ENCODE peak calls at places on chromosomes 7 and 10, in eight cellular contexts. M is fibroblast of pulmonary artery, V is choroid plexus epithelial cell, Q is lung, E is cardiac muscle cell, U is body of pancreas, L is MM.1S, S is astrocyte of the spinal cord. N is an unnamed sample.

GRCh38 chr7:73567140-73567539 is 9.7 kb upstream of the BCL7B start:
- DNase-seq in V (no peak), U (no peak), Q (no peak), M (no peak), E (no peak), L (no peak), S (no peak), N (no peak)

GRCh38 chr7:150378853-150379589 is at the start of gene ZNF775:
- DNase-seq in M (peak), E (peak), S (peak), V (peak), Q (peak), L (peak), U (peak), N (peak)

GRCh38 chr7:157704365-157704764 is 367.6 kb downstream of the DNAJB6 start:
- DNase-seq in M (no peak), S (no peak), Q (no peak), V (no peak), L (no peak), E (no peak), U (no peak), N (no peak)

GRCh38 chr10:22433875-22434274 is 88.6 kb downstream of the SPAG6 start:
- DNase-seq in S (peak), E (peak), M (peak), V (peak), L (no peak), U (no peak), Q (no peak), N (peak)

GRCh38 chr10:45673074-45673628 is 579 bp upstream of the ZFAND4 start:
- DNase-seq in L (no peak), S (no peak), E (no peak), U (peak), Q (peak), V (peak), M (peak), N (no peak)

GRCh38 chr10:28946479-28946878 is 269.2 kb downstream of the BAMBI start:
- DNase-seq in U (no peak), M (peak), Q (no peak), V (peak), E (peak), S (peak), L (no peak), N (no peak)

GRCh38 chr7:20075992-20076813 is 141.0 kb downstream of the MACC1 start:
- DNase-seq in Q (no peak), V (no peak), M (peak), S (no peak), U (peak), E (peak), L (no peak), N (no peak)

GRCh38 chr10:27390681-27391080 is 113.4 kb upstream of the RAB18 start:
- DNase-seq in S (peak), M (no peak), Q (no peak), V (no peak), L (no peak), E (no peak), U (no peak), N (no peak)

GRCh38 chr7:27608776-27609495 is 53.7 kb downstream of the HIBADH start:
- DNase-seq in V (peak), Q (no peak), E (peak), L (no peak), U (no peak), S (peak), M (no peak), N (no peak)

DNA sequence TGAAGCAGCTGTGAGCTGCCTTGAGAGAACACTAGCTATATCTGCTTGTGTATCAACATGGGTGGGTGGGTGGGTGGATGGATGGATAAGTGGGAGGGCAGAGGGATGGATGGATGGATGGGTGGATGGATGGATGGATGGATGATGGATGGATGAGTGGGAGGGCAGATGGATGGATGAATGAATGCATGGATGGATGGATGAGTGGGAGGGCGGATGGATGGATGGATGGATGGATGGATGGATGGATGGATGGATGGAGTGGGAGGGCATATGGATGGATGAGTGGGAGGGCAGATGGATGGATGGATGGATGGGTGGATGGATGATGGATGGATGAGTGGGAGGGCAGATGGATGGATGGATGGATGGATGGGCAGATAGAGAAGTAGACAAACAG is 76.1 kb downstream of the MKI67 start:
- DNase-seq in S (no peak), Q (no peak), E (no peak), M (no peak), V (no peak), U (no peak), L (no peak), N (no peak)
- H3K4me3 ChIP-seq in S (no peak), Q (no peak), E (no peak), M (no peak), V (no peak), U (no peak), L (no peak), N (no peak)

DNA sequence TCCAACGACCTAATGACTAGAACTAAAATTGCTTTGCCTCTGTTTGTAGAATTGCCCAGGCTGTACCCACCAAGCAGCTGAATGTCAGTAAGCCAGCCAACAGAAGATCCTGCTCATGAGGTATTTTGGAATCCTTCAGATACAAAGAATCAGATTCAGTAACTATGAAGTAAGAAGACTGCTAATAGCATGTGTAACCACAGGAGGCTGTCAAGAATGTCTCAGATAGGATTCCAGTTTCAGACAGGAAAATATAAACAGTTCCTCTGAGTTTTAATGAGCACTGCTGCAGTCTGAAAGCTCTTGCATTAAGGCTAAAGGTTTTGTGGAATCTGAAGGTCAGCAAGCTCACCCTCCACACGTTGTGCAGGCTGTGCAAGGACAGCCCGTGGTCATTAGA is 112.6 kb upstream of the ADAM12 start:
- DNase-seq in E (peak), S (peak), M (peak), L (peak), U (no peak), V (peak), Q (no peak), N (peak)
- TF ChIP-seq CTCF in E (no peak), S (no peak), M (no peak), L (no peak), U (no peak), V (peak), Q (no peak), N (peak)

GRCh38 chr7:121076350-121077164 is 88.0 kb downstream of the CPED1 start:
- DNase-seq in V (peak), Q (no peak), L (no peak), E (peak), S (peak), M (peak), U (no peak), N (peak)
- H3K4me3 ChIP-seq in V (peak), Q (no peak), L (no peak), E (no peak), S (no peak), M (no peak), U (no peak), N (peak)

GRCh38 chr10:43219848-43220247 is 47.0 kb downstream of the RASGEF1A start:
- DNase-seq in U (no peak), L (no peak), M (no peak), Q (no peak), S (no peak), E (no peak), V (no peak), N (no peak)

GRCh38 chr10:43220971-43221418 is 45.9 kb downstream of the RASGEF1A start:
- DNase-seq in L (no peak), Q (no peak), S (no peak), E (no peak), M (no peak), U (no peak), V (no peak), N (no peak)

GRCh38 chr10:43222296-43222695 is 44.6 kb downstream of the RASGEF1A start:
- DNase-seq in E (no peak), S (no peak), U (no peak), Q (no peak), M (no peak), V (no peak), L (no peak), N (no peak)

GRCh38 chr10:43223056-43223455 is 43.8 kb downstream of the RASGEF1A start:
- DNase-seq in E (no peak), Q (no peak), L (no peak), U (no peak), S (no peak), M (no peak), V (no peak), N (no peak)

GRCh38 chr10:43221419-43222293 is 45.2 kb downstream of the RASGEF1A start:
- DNase-seq in U (no peak), V (no peak), E (no peak), Q (no peak), S (no peak), L (no peak), M (no peak), N (no peak)
- TF ChIP-seq CTCF in U (no peak), V (peak), E (peak), Q (no peak), S (peak), L (no peak), M (peak), N (peak)

GRCh38 chr10:13852872-13853271 is 266.1 kb downstream of the PRPF18 start:
- DNase-seq in E (no peak), L (no peak), V (no peak), S (no peak), U (no peak), M (no peak), Q (no peak), N (no peak)

GRCh38 chr10:13858709-13859108 is 271.9 kb downstream of the PRPF18 start:
- DNase-seq in V (no peak), S (no peak), E (no peak), M (no peak), Q (no peak), L (no peak), U (no peak), N (no peak)

GRCh38 chr10:13851906-13852305 is 265.1 kb downstream of the PRPF18 start:
- DNase-seq in V (no peak), L (no peak), S (no peak), Q (no peak), E (no peak), U (no peak), M (peak), N (no peak)

GRCh38 chr10:13857465-13857864 is 270.7 kb downstream of the PRPF18 start:
- DNase-seq in E (no peak), V (no peak), Q (no peak), U (peak), S (no peak), M (no peak), L (no peak), N (no peak)

DNA sequence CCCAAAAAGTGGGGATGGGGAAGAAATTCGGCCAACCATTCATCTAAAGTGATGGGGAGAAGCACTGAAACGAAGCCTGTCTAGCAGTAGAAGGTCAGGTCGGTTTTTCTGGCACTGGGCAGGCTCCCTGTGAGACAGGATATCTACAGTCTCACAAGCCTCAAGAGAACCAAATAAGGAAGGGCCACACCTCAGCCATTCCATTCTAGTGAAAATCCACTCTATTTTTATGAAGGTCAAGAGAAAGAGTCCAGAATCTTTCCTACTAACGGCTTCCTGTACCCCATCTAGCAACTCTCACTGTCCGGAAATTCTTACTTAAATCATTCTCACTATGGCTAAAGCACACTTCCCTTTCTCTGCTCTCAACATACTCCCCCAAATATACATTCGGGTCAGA is 267.1 kb downstream of the PRPF18 start:
- DNase-seq in E (no peak), M (peak), V (peak), S (peak), Q (no peak), U (no peak), L (no peak), N (no peak)
- H3K4me3 ChIP-seq in E (no peak), M (no peak), V (no peak), S (no peak), Q (no peak), U (no peak), L (no peak), N (no peak)

GRCh38 chr10:3048114-3049019 is 19.0 kb upstream of the PFKP start:
- DNase-seq in E (no peak), S (peak), U (no peak), Q (no peak), M (peak), L (no peak), V (peak), N (no peak)
- TF ChIP-seq CTCF in E (no peak), S (no peak), U (no peak), Q (no peak), M (no peak), L (no peak), V (no peak), N (no peak)

N was measured in AG04450.